ENCODE peak calls at places on chromosomes 3 and 15, in ten cellular contexts. N is aorta; H is neural progenitor cell; A is CD8-positive, alpha-beta memory T cell; K is neuronal stem cell; U is transverse colon; Z is kidney; M is left ventricle myocardium inferior; O is Panc1; B is psoas muscle. W is an unnamed sample.

GRCh38 chr3:140164922-140165590 is 230.1 kb downstream of the CLSTN2 start:
- DNase-seq in U (no peak), N (no peak), O (no peak), M (no peak), Z (no peak), K (no peak), H (no peak), A (no peak), B (no peak), W (no peak)

GRCh38 chr3:117398166-117398954 is 688.8 kb downstream of the TUSC7 start:
- DNase-seq in K (peak; percentile 23), N (no peak), U (no peak), A (no peak), H (peak; percentile 57), Z (no peak), M (no peak), B (no peak), O (no peak), W (no peak)

GRCh38 chr3:44001072-44001471 is 240.6 kb upstream of the TOPAZ1 start:
- DNase-seq in B (no peak), A (no peak), M (no peak), N (no peak), K (no peak), Z (no peak), U (no peak), O (no peak), H (no peak), W (no peak)

GRCh38 chr3:36957072-36957471 is 12.2 kb upstream of the TRANK1 start:
- DNase-seq in H (peak; percentile 17), B (no peak), K (no peak), M (no peak), A (no peak), O (no peak), Z (no peak), U (no peak), N (no peak), W (no peak)

GRCh38 chr15:89756897-89757296 is 5.8 kb upstream of the MESP1 start:
- DNase-seq in U (no peak), N (no peak), M (no peak), Z (no peak), O (no peak), B (no peak), A (no peak), H (no peak), K (no peak), W (no peak)

GRCh38 chr3:46470831-46471230 is 6.1 kb upstream of the LTF start:
- DNase-seq in Z (no peak), N (no peak), H (no peak), O (no peak), A (no peak), U (no peak), M (no peak), K (no peak), B (no peak), W (no peak)

GRCh38 chr15:77163806-77164384 is 93.0 kb upstream of the TSPAN3 start:
- DNase-seq in K (no peak), M (no peak), B (no peak), A (peak; percentile 70), N (no peak), Z (no peak), H (no peak), U (no peak), O (no peak), W (no peak)

GRCh38 chr3:156382458-156383346 is 172.2 kb downstream of the SSR3 start:
- DNase-seq in U (peak; percentile 34), H (peak; percentile 24), Z (no peak), K (no peak), A (no peak), M (no peak), B (no peak), O (peak; percentile 17), N (no peak), W (no peak)

GRCh38 chr15:22795206-22796063 is 9.0 kb downstream of the NIPA1 start:
- DNase-seq in U (no peak), N (no peak), H (no peak), Z (no peak), K (no peak), M (no peak), B (no peak), A (no peak), O (no peak), W (no peak)

GRCh38 chr3:185959609-185960517 is 22.0 kb upstream of the TRA2B start:
- DNase-seq in U (peak; percentile 64), A (no peak), O (no peak), N (no peak), H (no peak), M (no peak), B (no peak), K (no peak), Z (no peak), W (no peak)
- H3K27ac ChIP-seq in U (peak overlapping the region; percentile 81), A (no peak overlapping the region), O (no peak overlapping the region), N (no peak overlapping the region), H (no peak overlapping the region), M (no peak overlapping the region), B (peak overlapping the region; percentile 79), K (no peak overlapping the region), Z (no peak overlapping the region), W (no peak overlapping the region)

GRCh38 chr15:71455107-71455506 is 339.8 kb downstream of the THSD4 start:
- DNase-seq in M (no peak), N (no peak), A (no peak), U (no peak), K (no peak), Z (no peak), H (no peak), O (no peak), B (no peak), W (no peak)
- H3K27ac ChIP-seq in M (no peak overlapping the region), N (no peak overlapping the region), A (no peak overlapping the region), U (no peak overlapping the region), K (no peak overlapping the region), Z (no peak overlapping the region), H (no peak overlapping the region), O (no peak overlapping the region), B (no peak overlapping the region), W (no peak overlapping the region)

DNA sequence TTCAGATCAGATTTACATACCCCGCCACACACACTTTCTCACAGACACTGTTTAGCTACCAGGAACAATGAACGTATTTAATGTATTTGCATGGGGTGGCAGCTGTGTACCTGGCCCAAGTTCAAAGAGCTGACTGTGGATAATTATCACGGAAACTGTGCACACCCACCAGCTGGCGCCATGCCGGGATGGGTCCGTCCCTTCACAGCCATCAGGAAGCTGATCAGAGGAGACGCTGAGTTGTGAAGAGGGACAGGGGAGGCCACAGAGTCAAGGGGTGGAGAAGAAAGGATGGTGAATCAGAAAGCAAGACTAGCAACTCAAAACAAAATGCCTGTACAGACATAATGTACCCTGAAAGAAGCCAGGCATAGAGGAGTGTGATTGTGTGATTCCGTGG is 13.1 kb upstream of the PLA2G4D start:
- DNase-seq in O (no peak), U (peak; percentile 92), M (no peak), B (no peak), Z (no peak), N (no peak), H (no peak), K (no peak), A (no peak), W (no peak)
- H3K27ac ChIP-seq in O (no peak overlapping the region), U (peak overlapping the region; percentile 46), M (no peak overlapping the region), B (no peak overlapping the region), Z (no peak overlapping the region), N (no peak overlapping the region), H (no peak overlapping the region), K (no peak overlapping the region), A (no peak overlapping the region), W (no peak overlapping the region)

GRCh38 chr15:85620321-85621044 is 174.2 kb downstream of the KLHL25 start:
- DNase-seq in H (no peak), N (no peak), M (no peak), O (no peak), K (no peak), U (no peak), A (peak; percentile 13), Z (no peak), B (no peak), W (no peak)
- H3K27ac ChIP-seq in H (peak overlapping the region; percentile 81), N (peak overlapping the region; percentile 96), M (peak overlapping the region; percentile 83), O (no peak overlapping the region), K (peak overlapping the region; percentile 53), U (peak overlapping the region; percentile 76), A (no peak overlapping the region), Z (peak overlapping the region; percentile 72), B (peak overlapping the region; percentile 87), W (peak overlapping the region; percentile 65)

GRCh38 chr15:45197512-45197911 is 9.7 kb upstream of the SHF start:
- DNase-seq in B (no peak), A (no peak), K (no peak), H (no peak), O (no peak), Z (no peak), N (no peak), M (no peak), U (no peak), W (no peak)
- H3K27ac ChIP-seq in B (no peak overlapping the region), A (no peak overlapping the region), K (no peak overlapping the region), H (no peak overlapping the region), O (peak overlapping the region; percentile 27), Z (no peak overlapping the region), N (no peak overlapping the region), M (no peak overlapping the region), U (no peak overlapping the region), W (no peak overlapping the region)

GRCh38 chr3:197154-197855 is 742 bp downstream of the CHL1 start:
- DNase-seq in U (no peak), H (peak; percentile 62), M (peak; percentile 13), Z (peak; percentile 84), K (peak; percentile 40), N (peak; percentile 41), A (no peak), B (peak; percentile 55), O (no peak), W (no peak)
- H3K27ac ChIP-seq in U (peak overlapping the region; percentile 46), H (no peak overlapping the region), M (peak overlapping the region; percentile 59), Z (no peak overlapping the region), K (no peak overlapping the region), N (no peak overlapping the region), A (no peak overlapping the region), B (no peak overlapping the region), O (no peak overlapping the region), W (no peak overlapping the region)

DNA sequence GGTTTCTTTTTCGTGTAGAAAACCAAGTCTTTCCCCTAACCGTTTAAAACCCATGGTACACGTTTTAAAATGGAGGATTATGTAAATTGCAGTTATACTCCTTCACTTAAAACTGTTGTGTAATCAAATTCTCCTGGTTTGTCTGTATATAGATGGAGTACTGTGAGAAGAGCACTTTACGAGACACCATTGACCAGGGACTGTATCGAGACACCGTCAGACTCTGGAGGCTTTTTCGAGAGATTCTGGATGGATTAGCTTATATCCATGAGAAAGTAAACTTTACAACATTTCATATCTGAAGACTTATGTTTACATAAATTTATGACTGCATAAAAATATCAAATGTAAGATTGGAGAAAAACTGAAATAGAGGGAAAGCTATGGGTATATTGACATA is 51.1 kb downstream of the SRP14 start:
- DNase-seq in M (no peak), O (no peak), H (no peak), B (no peak), U (no peak), N (no peak), Z (no peak), K (no peak), A (no peak), W (no peak)
- H3K27ac ChIP-seq in M (no peak overlapping the region), O (no peak overlapping the region), H (no peak overlapping the region), B (no peak overlapping the region), U (no peak overlapping the region), N (no peak overlapping the region), Z (no peak overlapping the region), K (no peak overlapping the region), A (no peak overlapping the region), W (no peak overlapping the region)

W was measured in effector memory CD4-positive, alpha-beta T cell.